ENCODE peak calls at places on chromosome 13, in ten cellular contexts. Q is left kidney; U is fibroblast of lung; Z is activated effector memory CD4-positive, alpha-beta T cell treated with Interleukin-2 at 50 U/mL for 16 hours; P is mucosa of descending colon; M is DMS153; J is activated CD4-positive, alpha-beta T cell treated with anti-CD3 and anti-CD28 coated beads for 48 hours; T is skeletal muscle cell; I is NCI-H526; O is HS-27A. B is an unnamed sample.

GRCh38 chr13:32261567-32261966 is 53.6 kb downstream of the ZAR1L start:
- DNase-seq in Q (peak; percentile 29), U (peak; percentile 90), Z (no peak), P (peak; percentile 48), M (peak; percentile 7), J (no peak), T (peak; percentile 79), I (no peak), O (no peak), B (peak; percentile 85)

GRCh38 chr13:30234763-30235162 is 72.6 kb downstream of the KATNAL1 start:
- DNase-seq in Q (no peak), U (no peak), Z (no peak), P (no peak), M (no peak), J (no peak), T (no peak), I (no peak), O (no peak), B (no peak)

GRCh38 chr13:80141114-80141849 is 199.6 kb downstream of the SPRY2 start:
- DNase-seq in Q (peak; percentile 68), U (peak; percentile 63), Z (no peak), P (no peak), M (no peak), J (no peak), T (peak; percentile 75), I (no peak), O (no peak), B (no peak)

GRCh38 chr13:24713022-24713421 is 32.8 kb downstream of the ATP12A start:
- DNase-seq in Q (peak; percentile 51), U (no peak), Z (no peak), P (no peak), M (no peak), J (no peak), T (no peak), I (no peak), O (no peak), B (no peak)

GRCh38 chr13:20728579-20729300 is 25.2 kb downstream of the IL17D start:
- DNase-seq in Q (peak; percentile 39), U (no peak), Z (no peak), P (no peak), M (no peak), J (no peak), T (no peak), I (no peak), O (no peak), B (no peak)

GRCh38 chr13:65461590-65461989 is 1768.5 kb downstream of the PCDH9 start:
- DNase-seq in Q (peak; percentile 29), U (peak; percentile 94), Z (no peak), P (no peak), M (no peak), J (no peak), T (peak; percentile 57), I (no peak), O (no peak), B (peak; percentile 36)

GRCh38 chr13:81987159-81987558 is 1646.2 kb upstream of the SPRY2 start:
- DNase-seq in Q (peak; percentile 32), U (no peak), Z (no peak), P (no peak), M (no peak), J (no peak), T (no peak), I (peak; percentile 9), O (no peak), B (peak; percentile 44)

GRCh38 chr13:36345438-36346221 is 564 bp downstream of the SPART start:
- DNase-seq in Q (peak; percentile 86), U (peak; percentile 93), Z (peak; percentile 25), P (peak; percentile 65), M (no peak), J (peak; percentile 40), T (peak; percentile 74), I (peak; percentile 49), O (peak; percentile 46), B (peak; percentile 81)

GRCh38 chr13:73000027-73000674 is 58.7 kb upstream of the KLF5 start:
- DNase-seq in Q (no peak), U (no peak), Z (no peak), P (no peak), M (peak; percentile 88), J (peak; percentile 3), T (no peak), I (no peak), O (no peak), B (no peak)

GRCh38 chr13:34026308-34026707 is 208.4 kb downstream of the RFC3 start:
- DNase-seq in Q (no peak), U (no peak), Z (no peak), P (no peak), M (no peak), J (no peak), T (no peak), I (no peak), O (no peak), B (no peak)

GRCh38 chr13:96141032-96141431 is 51.1 kb downstream of the HS6ST3 start:
- DNase-seq in Q (peak; percentile 51), U (peak; percentile 41), Z (no peak), P (no peak), M (peak; percentile 0), J (no peak), T (peak; percentile 12), I (peak; percentile 38), O (no peak), B (peak; percentile 34)

GRCh38 chr13:106140476-106140875 is 395.0 kb downstream of the EFNB2 start:
- DNase-seq in Q (no peak), U (peak; percentile 71), Z (no peak), P (no peak), M (no peak), J (no peak), T (peak; percentile 63), I (no peak), O (no peak), B (no peak)

GRCh38 chr13:111021270-111021669 is 93.8 kb upstream of the ARHGEF7 start:
- DNase-seq in Q (no peak), U (no peak), Z (no peak), P (no peak), M (no peak), J (no peak), T (no peak), I (no peak), O (no peak), B (no peak)

GRCh38 chr13:20231839-20232555 is at the start of gene GJB6:
- DNase-seq in Q (peak; percentile 77), U (no peak), Z (peak; percentile 5), P (peak; percentile 18), M (no peak), J (peak; percentile 42), T (no peak), I (no peak), O (no peak), B (no peak)

GRCh38 chr13:76822691-76823267 is 63.4 kb downstream of the KCTD12 start:
- DNase-seq in Q (peak; percentile 51), U (peak; percentile 60), Z (no peak), P (peak; percentile 54), M (no peak), J (no peak), T (no peak), I (peak; percentile 22), O (no peak), B (peak; percentile 62)

GRCh38 chr13:33260168-33261098 is 25.1 kb downstream of the STARD13 start:
- DNase-seq in Q (no peak), U (peak; percentile 76), Z (no peak), P (no peak), M (no peak), J (no peak), T (no peak), I (no peak), O (no peak), B (peak; percentile 60)

B was measured in HCEC 1CT.